ENCODE peak calls at places on chromosomes 6 and 20, in ten cellular contexts. B is GM23338; N is fibroblast of pulmonary artery; H is endothelial cell of umbilical vein; J is SJSA1; V is choroid plexus epithelial cell; M is CD8-positive, alpha-beta memory T cell; L is fibroblast of the aortic adventitia; C is tibial artery; T is epithelial cell of esophagus. K is an unnamed sample.

GRCh38 chr6:85464722-85465150 is 14.9 kb downstream of the NT5E start:
- DNase-seq in B (no peak), N (peak), H (peak), J (peak), V (peak), M (no peak), L (peak), C (no peak), T (peak), K (no peak)

GRCh38 chr20:7333846-7334245 is 566.4 kb downstream of the BMP2 start:
- DNase-seq in B (no peak), N (no peak), H (peak), J (no peak), V (no peak), M (no peak), L (peak), C (no peak), T (peak), K (no peak)

GRCh38 chr20:57167971-57168693 is 98.3 kb downstream of the BMP7 start:
- DNase-seq in B (no peak), N (no peak), H (no peak), J (peak), V (peak), M (no peak), L (no peak), C (no peak), T (no peak), K (no peak)

GRCh38 chr20:50027611-50028105 is 44.9 kb downstream of the SNAI1 start:
- DNase-seq in B (no peak), N (peak), H (peak), J (peak), V (peak), M (no peak), L (peak), C (peak), T (peak), K (no peak)

GRCh38 chr20:14449323-14449722 is 111.9 kb upstream of the FLRT3 start:
- DNase-seq in B (no peak), N (peak), H (peak), J (no peak), V (peak), M (no peak), L (peak), C (no peak), T (peak), K (no peak)

GRCh38 chr20:63863021-63863797 is 1.9 kb upstream of the TPD52L2 start:
- DNase-seq in B (no peak), N (no peak), H (no peak), J (no peak), V (no peak), M (no peak), L (no peak), C (no peak), T (no peak), K (no peak)

GRCh38 chr6:71246596-71246995 is 42.0 kb upstream of the OGFRL1 start:
- DNase-seq in B (no peak), N (no peak), H (no peak), J (no peak), V (no peak), M (no peak), L (no peak), C (no peak), T (no peak), K (no peak)

GRCh38 chr20:18588554-18589043 is 745 bp downstream of the DTD1 start:
- DNase-seq in B (peak), N (no peak), H (no peak), J (no peak), V (no peak), M (no peak), L (no peak), C (no peak), T (no peak), K (no peak)

GRCh38 chr6:4178737-4179333 is 43.5 kb upstream of the ECI2 start:
- DNase-seq in B (no peak), N (no peak), H (no peak), J (no peak), V (no peak), M (no peak), L (no peak), C (no peak), T (no peak), K (no peak)

GRCh38 chr6:32583527-32583898 is 6.1 kb downstream of the HLA-DRB1 start:
- DNase-seq in B (no peak), N (no peak), H (no peak), J (no peak), V (no peak), M (no peak), L (no peak), C (no peak), T (no peak), K (no peak)

GRCh38 chr20:41154436-41155176 is 17.3 kb downstream of the PLCG1 start:
- DNase-seq in B (no peak), N (no peak), H (no peak), J (no peak), V (no peak), M (no peak), L (peak), C (no peak), T (no peak), K (no peak)

GRCh38 chr6:101830501-101831031 is 437.1 kb downstream of the GRIK2 start:
- DNase-seq in B (no peak), N (peak), H (no peak), J (peak), V (peak), M (no peak), L (peak), C (no peak), T (peak), K (no peak)

GRCh38 chr6:135013211-135013610 is 41.4 kb downstream of the HBS1L start:
- DNase-seq in B (no peak), N (no peak), H (no peak), J (no peak), V (no peak), M (no peak), L (no peak), C (no peak), T (no peak), K (no peak)

GRCh38 chr20:62376112-62377063 is 9.3 kb upstream of the LAMA5 start:
- DNase-seq in B (peak), N (peak), H (no peak), J (peak), V (peak), M (no peak), L (peak), C (no peak), T (peak), K (no peak)

GRCh38 chr20:48567145-48567544 is 260.7 kb downstream of the PREX1 start:
- DNase-seq in B (no peak), N (no peak), H (no peak), J (no peak), V (no peak), M (no peak), L (no peak), C (no peak), T (no peak), K (no peak)

GRCh38 chr6:57262491-57262890 is 40.4 kb upstream of the RAB23 start:
- DNase-seq in B (no peak), N (no peak), H (no peak), J (no peak), V (peak), M (no peak), L (peak), C (peak), T (no peak), K (peak)

GRCh38 chr6:45415778-45416518 is 38.2 kb upstream of the SUPT3H start:
- DNase-seq in B (no peak), N (no peak), H (no peak), J (no peak), V (no peak), M (no peak), L (no peak), C (no peak), T (no peak), K (no peak)

GRCh38 chr6:45411959-45412358 is 34.2 kb upstream of the SUPT3H start:
- DNase-seq in B (no peak), N (no peak), H (no peak), J (no peak), V (no peak), M (no peak), L (no peak), C (no peak), T (peak), K (no peak)

GRCh38 chr6:45417461-45417860 is 39.7 kb upstream of the SUPT3H start:
- DNase-seq in B (no peak), N (no peak), H (no peak), J (no peak), V (no peak), M (no peak), L (no peak), C (no peak), T (no peak), K (no peak)

GRCh38 chr6:45416700-45417099 is 39.0 kb upstream of the SUPT3H start:
- DNase-seq in B (no peak), N (no peak), H (no peak), J (no peak), V (no peak), M (no peak), L (no peak), C (no peak), T (no peak), K (no peak)

GRCh38 chr6:45415315-45415714 is 37.6 kb upstream of the SUPT3H start:
- DNase-seq in B (no peak), N (no peak), H (no peak), J (no peak), V (peak), M (no peak), L (no peak), C (no peak), T (no peak), K (no peak)
- H3K4me3 ChIP-seq in B (no peak), N (no peak), H (no peak), J (no peak), V (no peak), M (no peak), L (no peak), C (no peak), T (no peak), K (no peak)

GRCh38 chr20:3041818-3042504 is 1.5 kb upstream of the GNRH2 start:
- DNase-seq in B (peak), N (peak), H (peak), J (no peak), V (peak), M (no peak), L (peak), C (no peak), T (peak), K (no peak)
- H3K4me3 ChIP-seq in B (peak), N (no peak), H (no peak), J (no peak), V (no peak), M (no peak), L (no peak), C (no peak), T (no peak), K (no peak)

GRCh38 chr6:122323361-122323760 is 76.1 kb upstream of the HSF2 start:
- DNase-seq in B (no peak), N (no peak), H (no peak), J (peak), V (peak), M (no peak), L (no peak), C (no peak), T (no peak), K (no peak)
- H3K4me3 ChIP-seq in B (no peak), N (peak), H (peak), J (peak), V (peak), M (peak), L (peak), C (peak), T (no peak), K (no peak)

GRCh38 chr6:35016417-35017221 is 124.5 kb downstream of the TCP11 start:
- DNase-seq in B (no peak), N (peak), H (peak), J (peak), V (peak), M (no peak), L (peak), C (peak), T (no peak), K (no peak)
- H3K4me3 ChIP-seq in B (no peak), N (peak), H (peak), J (no peak), V (peak), M (no peak), L (no peak), C (peak), T (no peak), K (no peak)